ENCODE peak calls at places on chromosomes 13 and 19, in nine cellular contexts. One of them, this sample, is unnamed.

GRCh38 chr19:10747674-10748073 is 29.8 kb downstream of the DNM2 start:
- DNase-seq in H7: no peak
- DNase-seq in stimulated activated naive CD8-positive, alpha-beta T cell treated with anti-CD3 and anti-CD28 coated beads, Interleukin-15, Interleukin-2, amounts not matched to agents 100 U/mL and 50 U/mL, for 24 hours: no peak
- DNase-seq in Calu3: no peak
- DNase-seq in SHP77: no peak
- DNase-seq in stimulated activated CD4-positive, alpha-beta T cell treated with anti-CD3 and anti-CD28 coated beads, Interleukin-1b, Interleukin-23, amount 100 ng/mL, for 24 hours: no peak
- DNase-seq in NCI-H1105 treated with DMSO at 0.1 percent for 48 hours: no peak
- DNase-seq in Daoy: no peak
- DNase-seq in tibial artery: no peak
- DNase-seq in this sample: no peak

GRCh38 chr19:12756150-12756883 is 4.7 kb downstream of the BEST2 start:
- DNase-seq in H7: no peak
- DNase-seq in stimulated activated naive CD8-positive, alpha-beta T cell treated with anti-CD3 and anti-CD28 coated beads, Interleukin-15, Interleukin-2, amounts not matched to agents 100 U/mL and 50 U/mL, for 24 hours: no peak
- DNase-seq in Calu3: no peak
- DNase-seq in SHP77: no peak
- DNase-seq in stimulated activated CD4-positive, alpha-beta T cell treated with anti-CD3 and anti-CD28 coated beads, Interleukin-1b, Interleukin-23, amount 100 ng/mL, for 24 hours: no peak
- DNase-seq in NCI-H1105 treated with DMSO at 0.1 percent for 48 hours: no peak
- DNase-seq in Daoy: no peak
- DNase-seq in tibial artery: no peak
- DNase-seq in this sample: no peak

GRCh38 chr19:6739884-6740588 is 556 bp downstream of the TRIP10 start:
- DNase-seq in H7: peak
- DNase-seq in stimulated activated naive CD8-positive, alpha-beta T cell treated with anti-CD3 and anti-CD28 coated beads, Interleukin-15, Interleukin-2, amounts not matched to agents 100 U/mL and 50 U/mL, for 24 hours: peak
- DNase-seq in Calu3: peak
- DNase-seq in SHP77: no peak
- DNase-seq in stimulated activated CD4-positive, alpha-beta T cell treated with anti-CD3 and anti-CD28 coated beads, Interleukin-1b, Interleukin-23, amount 100 ng/mL, for 24 hours: no peak
- DNase-seq in NCI-H1105 treated with DMSO at 0.1 percent for 48 hours: no peak
- DNase-seq in Daoy: peak
- DNase-seq in tibial artery: no peak
- DNase-seq in this sample: peak

GRCh38 chr19:33125929-33126388 is 6.0 kb upstream of the WDR88 start:
- DNase-seq in H7: peak
- DNase-seq in stimulated activated naive CD8-positive, alpha-beta T cell treated with anti-CD3 and anti-CD28 coated beads, Interleukin-15, Interleukin-2, amounts not matched to agents 100 U/mL and 50 U/mL, for 24 hours: peak
- DNase-seq in Calu3: peak
- DNase-seq in SHP77: peak
- DNase-seq in stimulated activated CD4-positive, alpha-beta T cell treated with anti-CD3 and anti-CD28 coated beads, Interleukin-1b, Interleukin-23, amount 100 ng/mL, for 24 hours: peak
- DNase-seq in NCI-H1105 treated with DMSO at 0.1 percent for 48 hours: peak
- DNase-seq in Daoy: peak
- DNase-seq in tibial artery: no peak
- DNase-seq in this sample: peak

GRCh38 chr19:33040994-33041827 is 23.5 kb downstream of the RHPN2 start:
- DNase-seq in H7: no peak
- DNase-seq in stimulated activated naive CD8-positive, alpha-beta T cell treated with anti-CD3 and anti-CD28 coated beads, Interleukin-15, Interleukin-2, amounts not matched to agents 100 U/mL and 50 U/mL, for 24 hours: no peak
- DNase-seq in Calu3: peak
- DNase-seq in SHP77: no peak
- DNase-seq in stimulated activated CD4-positive, alpha-beta T cell treated with anti-CD3 and anti-CD28 coated beads, Interleukin-1b, Interleukin-23, amount 100 ng/mL, for 24 hours: no peak
- DNase-seq in NCI-H1105 treated with DMSO at 0.1 percent for 48 hours: no peak
- DNase-seq in Daoy: peak
- DNase-seq in tibial artery: no peak
- DNase-seq in this sample: peak

GRCh38 chr19:47512183-47512947 is 2.5 kb downstream of the NAPA start:
- DNase-seq in H7: no peak
- DNase-seq in stimulated activated naive CD8-positive, alpha-beta T cell treated with anti-CD3 and anti-CD28 coated beads, Interleukin-15, Interleukin-2, amounts not matched to agents 100 U/mL and 50 U/mL, for 24 hours: no peak
- DNase-seq in Calu3: peak
- DNase-seq in SHP77: no peak
- DNase-seq in stimulated activated CD4-positive, alpha-beta T cell treated with anti-CD3 and anti-CD28 coated beads, Interleukin-1b, Interleukin-23, amount 100 ng/mL, for 24 hours: no peak
- DNase-seq in NCI-H1105 treated with DMSO at 0.1 percent for 48 hours: no peak
- DNase-seq in Daoy: no peak
- DNase-seq in tibial artery: no peak
- DNase-seq in this sample: no peak

GRCh38 chr19:32388393-32388724 is 17.2 kb upstream of the DPY19L3 start:
- DNase-seq in H7: no peak
- DNase-seq in stimulated activated naive CD8-positive, alpha-beta T cell treated with anti-CD3 and anti-CD28 coated beads, Interleukin-15, Interleukin-2, amounts not matched to agents 100 U/mL and 50 U/mL, for 24 hours: no peak
- DNase-seq in Calu3: no peak
- DNase-seq in SHP77: no peak
- DNase-seq in stimulated activated CD4-positive, alpha-beta T cell treated with anti-CD3 and anti-CD28 coated beads, Interleukin-1b, Interleukin-23, amount 100 ng/mL, for 24 hours: no peak
- DNase-seq in NCI-H1105 treated with DMSO at 0.1 percent for 48 hours: no peak
- DNase-seq in Daoy: no peak
- DNase-seq in tibial artery: no peak
- DNase-seq in this sample: no peak

GRCh38 chr19:4474504-4475136 is 2.5 kb downstream of the HDGFL2 start:
- DNase-seq in H7: peak
- DNase-seq in stimulated activated naive CD8-positive, alpha-beta T cell treated with anti-CD3 and anti-CD28 coated beads, Interleukin-15, Interleukin-2, amounts not matched to agents 100 U/mL and 50 U/mL, for 24 hours: peak
- DNase-seq in Calu3: no peak
- DNase-seq in SHP77: peak
- DNase-seq in stimulated activated CD4-positive, alpha-beta T cell treated with anti-CD3 and anti-CD28 coated beads, Interleukin-1b, Interleukin-23, amount 100 ng/mL, for 24 hours: no peak
- DNase-seq in NCI-H1105 treated with DMSO at 0.1 percent for 48 hours: peak
- DNase-seq in Daoy: peak
- DNase-seq in tibial artery: no peak
- DNase-seq in this sample: peak

GRCh38 chr19:45469835-45470146 is 2.0 kb downstream of the FOSB start:
- DNase-seq in H7: peak
- DNase-seq in stimulated activated naive CD8-positive, alpha-beta T cell treated with anti-CD3 and anti-CD28 coated beads, Interleukin-15, Interleukin-2, amounts not matched to agents 100 U/mL and 50 U/mL, for 24 hours: peak
- DNase-seq in Calu3: no peak
- DNase-seq in SHP77: no peak
- DNase-seq in stimulated activated CD4-positive, alpha-beta T cell treated with anti-CD3 and anti-CD28 coated beads, Interleukin-1b, Interleukin-23, amount 100 ng/mL, for 24 hours: no peak
- DNase-seq in NCI-H1105 treated with DMSO at 0.1 percent for 48 hours: peak
- DNase-seq in Daoy: no peak
- DNase-seq in tibial artery: peak
- DNase-seq in this sample: no peak

GRCh38 chr19:3270908-3271307 is 46.4 kb downstream of the CELF5 start:
- DNase-seq in H7: peak
- DNase-seq in stimulated activated naive CD8-positive, alpha-beta T cell treated with anti-CD3 and anti-CD28 coated beads, Interleukin-15, Interleukin-2, amounts not matched to agents 100 U/mL and 50 U/mL, for 24 hours: peak
- DNase-seq in Calu3: peak
- DNase-seq in SHP77: no peak
- DNase-seq in stimulated activated CD4-positive, alpha-beta T cell treated with anti-CD3 and anti-CD28 coated beads, Interleukin-1b, Interleukin-23, amount 100 ng/mL, for 24 hours: no peak
- DNase-seq in NCI-H1105 treated with DMSO at 0.1 percent for 48 hours: peak
- DNase-seq in Daoy: peak
- DNase-seq in tibial artery: no peak
- DNase-seq in this sample: no peak

GRCh38 chr13:61029064-61029463 is 386.6 kb downstream of the PCDH20 start:
- DNase-seq in H7: peak
- DNase-seq in stimulated activated naive CD8-positive, alpha-beta T cell treated with anti-CD3 and anti-CD28 coated beads, Interleukin-15, Interleukin-2, amounts not matched to agents 100 U/mL and 50 U/mL, for 24 hours: no peak
- DNase-seq in Calu3: no peak
- DNase-seq in SHP77: peak
- DNase-seq in stimulated activated CD4-positive, alpha-beta T cell treated with anti-CD3 and anti-CD28 coated beads, Interleukin-1b, Interleukin-23, amount 100 ng/mL, for 24 hours: no peak
- DNase-seq in NCI-H1105 treated with DMSO at 0.1 percent for 48 hours: no peak
- DNase-seq in Daoy: no peak
- DNase-seq in tibial artery: no peak
- DNase-seq in this sample: no peak

GRCh38 chr13:76024151-76024550 is 388.0 kb downstream of the LMO7 start:
- DNase-seq in H7: no peak
- DNase-seq in stimulated activated naive CD8-positive, alpha-beta T cell treated with anti-CD3 and anti-CD28 coated beads, Interleukin-15, Interleukin-2, amounts not matched to agents 100 U/mL and 50 U/mL, for 24 hours: no peak
- DNase-seq in Calu3: no peak
- DNase-seq in SHP77: no peak
- DNase-seq in stimulated activated CD4-positive, alpha-beta T cell treated with anti-CD3 and anti-CD28 coated beads, Interleukin-1b, Interleukin-23, amount 100 ng/mL, for 24 hours: no peak
- DNase-seq in NCI-H1105 treated with DMSO at 0.1 percent for 48 hours: no peak
- DNase-seq in Daoy: no peak
- DNase-seq in tibial artery: no peak
- DNase-seq in this sample: no peak

This sample was measured in NCI-H526.